ENCODE peak calls at places on chromosomes 7 and 10, in seven cellular contexts. V is tibial artery; U is fibroblast of pulmonary artery; Q is HCEC 1CT; K is stimulated activated CD8-positive, alpha-beta memory T cell treated with anti-CD3 and anti-CD28 coated beads, Interleukin-4, amount 100 ng/mL, for 24 hours; J is stimulated activated CD4-positive, alpha-beta T cell treated with anti-CD3 and anti-CD28 coated beads, Interleukin-12 subunit alpha, Interleukin-12 subunit beta, amount 100 ng/mL, for 4 hours; G is HS-5. S is an unnamed sample.

GRCh38 chr10:114940735-114941134 is 2.7 kb downstream of the TRUB1 start:
- DNase-seq in V (no peak), U (peak), Q (no peak), K (no peak), J (no peak), G (no peak), S (no peak)

GRCh38 chr7:84248267-84248666 is 53.7 kb upstream of the SEMA3A start:
- DNase-seq in V (no peak), U (peak), Q (no peak), K (no peak), J (no peak), G (no peak), S (no peak)

GRCh38 chr10:102605712-102606111 is 38.6 kb upstream of the TRIM8 start:
- DNase-seq in V (no peak), U (no peak), Q (no peak), K (no peak), J (no peak), G (no peak), S (no peak)

GRCh38 chr10:133294189-133294588 is 14.5 kb downstream of the TUBGCP2 start:
- DNase-seq in V (no peak), U (no peak), Q (no peak), K (no peak), J (no peak), G (no peak), S (no peak)

GRCh38 chr7:156944876-156945275 is 4.6 kb upstream of the NOM1 start:
- DNase-seq in V (no peak), U (no peak), Q (no peak), K (no peak), J (no peak), G (no peak), S (no peak)

GRCh38 chr7:143285454-143285756 is 647 bp downstream of the TMEM139 start:
- DNase-seq in V (no peak), U (no peak), Q (no peak), K (no peak), J (no peak), G (no peak), S (peak)

GRCh38 chr7:85840532-85840931 is 653.7 kb upstream of the SEMA3D start:
- DNase-seq in V (no peak), U (peak), Q (peak), K (no peak), J (no peak), G (no peak), S (no peak)

GRCh38 chr10:24951201-24952145 is 933 bp downstream of the PRTFDC1 start:
- DNase-seq in V (no peak), U (no peak), Q (peak), K (no peak), J (no peak), G (no peak), S (peak)

GRCh38 chr7:151801782-151802468 is 75.0 kb downstream of the PRKAG2 start:
- DNase-seq in V (no peak), U (no peak), Q (no peak), K (no peak), J (no peak), G (no peak), S (peak)

GRCh38 chr7:131031100-131031868 is 296.4 kb upstream of the MKLN1 start:
- DNase-seq in V (no peak), U (no peak), Q (no peak), K (no peak), J (no peak), G (no peak), S (no peak)

GRCh38 chr10:90175161-90175681 is 473.8 kb downstream of the KIF20B start:
- DNase-seq in V (no peak), U (no peak), Q (peak), K (no peak), J (no peak), G (no peak), S (no peak)

GRCh38 chr10:62885656-62886461 is 69.7 kb upstream of the EGR2 start:
- DNase-seq in V (no peak), U (peak), Q (peak), K (no peak), J (no peak), G (peak), S (no peak)

GRCh38 chr10:32072025-32072787 is 16.0 kb upstream of the KIF5B start:
- DNase-seq in V (no peak), U (no peak), Q (no peak), K (no peak), J (no peak), G (no peak), S (no peak)

GRCh38 chr10:613217-613616 is 76.3 kb downstream of the DIP2C start:
- DNase-seq in V (no peak), U (no peak), Q (no peak), K (no peak), J (no peak), G (no peak), S (peak)

GRCh38 chr7:75038508-75038907 is 35.1 kb downstream of the RCC1L start:
- DNase-seq in V (no peak), U (no peak), Q (no peak), K (no peak), J (no peak), G (no peak), S (no peak)

GRCh38 chr7:167087-167855 is 25.1 kb upstream of the FAM20C start:
- DNase-seq in V (no peak), U (no peak), Q (no peak), K (no peak), J (no peak), G (no peak), S (no peak)

GRCh38 chr10:5583525-5584175 is 58.9 kb downstream of the CALML3 start:
- DNase-seq in V (no peak), U (peak), Q (no peak), K (no peak), J (no peak), G (no peak), S (peak)

GRCh38 chr10:124966008-124966407 is 24.1 kb downstream of the ZRANB1 start:
- DNase-seq in V (no peak), U (no peak), Q (no peak), K (no peak), J (no peak), G (no peak), S (no peak)

S was measured in transverse colon.